ENCODE peak calls at places on chromosomes 2 and 18, in four cellular contexts. I is neuronal stem cell, B is IMR-90, Z is mesenchymal stem cell. A is an unnamed sample.

GRCh38 chr2:66839551-66840320 is 404.8 kb downstream of the MEIS1 start:
- DNase-seq in I (no peak), B (peak), Z (peak), A (peak)

GRCh38 chr18:44912740-44913478 is 232.2 kb downstream of the SETBP1 start:
- DNase-seq in I (no peak), B (no peak), Z (no peak), A (no peak)

GRCh38 chr18:54416459-54416858 is 58.8 kb downstream of the C18orf54 start:
- DNase-seq in I (no peak), B (peak), Z (peak), A (no peak)

GRCh38 chr18:28684746-28685145 is 507.8 kb upstream of the CDH2 start:
- DNase-seq in I (no peak), B (no peak), Z (no peak), A (no peak)

GRCh38 chr18:10953672-10954071 is 195.7 kb downstream of the PIEZO2 start:
- DNase-seq in I (no peak), B (no peak), Z (no peak), A (no peak)

GRCh38 chr2:17199741-17200140 is 318.5 kb downstream of the RAD51AP2 start:
- DNase-seq in I (no peak), B (no peak), Z (no peak), A (no peak)

GRCh38 chr2:46481541-46482193 is 2.3 kb downstream of the TMEM247 start:
- DNase-seq in I (no peak), B (peak), Z (peak), A (no peak)

GRCh38 chr2:85933753-85934594 is 45.2 kb upstream of the ST3GAL5 start:
- DNase-seq in I (no peak), B (peak), Z (peak), A (peak)

GRCh38 chr2:12809526-12809925 is 92.8 kb downstream of the TRIB2 start:
- DNase-seq in I (no peak), B (no peak), Z (no peak), A (no peak)

GRCh38 chr2:69171070-69171811 is 158.3 kb downstream of the ANTXR1 start:
- DNase-seq in I (no peak), B (no peak), Z (no peak), A (peak)

GRCh38 chr18:10164241-10165160 is 250.7 kb downstream of the VAPA start:
- DNase-seq in I (no peak), B (no peak), Z (no peak), A (no peak)

GRCh38 chr2:202164409-202164808 is 74.0 kb downstream of the SUMO1 start:
- DNase-seq in I (peak), B (peak), Z (no peak), A (peak)

GRCh38 chr2:60496475-60496874 is 57.0 kb downstream of the BCL11A start:
- DNase-seq in I (no peak), B (no peak), Z (no peak), A (no peak)

GRCh38 chr18:22848618-22849017 is 84.5 kb upstream of the RBBP8 start:
- DNase-seq in I (no peak), B (peak), Z (peak), A (no peak)

GRCh38 chr2:131047275-131047652 is 46.0 kb downstream of the FAM168B start:
- DNase-seq in I (no peak), B (no peak), Z (no peak), A (peak)

GRCh38 chr2:175879679-175880078 is 122.4 kb downstream of the LNPK start:
- DNase-seq in I (no peak), B (no peak), Z (no peak), A (no peak)

GRCh38 chr2:204072443-204073324 is 136.1 kb downstream of the ICOS start:
- DNase-seq in I (peak), B (no peak), Z (peak), A (no peak)

GRCh38 chr2:36356990-36357505 is 1.5 kb downstream of the CRIM1 start:
- DNase-seq in I (no peak), B (peak), Z (peak), A (no peak)

GRCh38 chr2:200373973-200374416 is 67.5 kb downstream of the SPATS2L start:
- DNase-seq in I (no peak), B (no peak), Z (no peak), A (peak)

GRCh38 chr2:10297950-10298349 is 4.8 kb upstream of the HPCAL1 start:
- DNase-seq in I (no peak), B (peak), Z (peak), A (peak)

GRCh38 chr18:8329186-8329771 is 280.0 kb upstream of the RAB12 start:
- DNase-seq in I (no peak), B (peak), Z (peak), A (peak)

GRCh38 chr2:21047161-21048009 is 3.5 kb upstream of the APOB start:
- DNase-seq in I (no peak), B (peak), Z (no peak), A (no peak)

GRCh38 chr2:120731175-120731574 is 4.5 kb upstream of the GLI2 start:
- DNase-seq in I (no peak), B (no peak), Z (no peak), A (no peak)

GRCh38 chr2:241559489-241560180 is 1.1 kb downstream of the BOK start:
- DNase-seq in I (no peak), B (peak), Z (no peak), A (peak)

GRCh38 chr2:27297195-27297594 is 11.1 kb downstream of the UCN start:
- DNase-seq in I (no peak), B (no peak), Z (no peak), A (no peak)

GRCh38 chr2:164504253-164504652 is 117.0 kb downstream of the GRB14 start:
- DNase-seq in I (no peak), B (no peak), Z (no peak), A (peak)

GRCh38 chr2:38277245-38278119 is 99.6 kb downstream of the ATL2 start:
- DNase-seq in I (no peak), B (peak), Z (peak), A (no peak)

GRCh38 chr2:24816884-24817283 is 23.7 kb downstream of the CENPO start:
- DNase-seq in I (no peak), B (peak), Z (peak), A (no peak)

GRCh38 chr18:44651453-44651852 is 29.2 kb upstream of the SETBP1 start:
- DNase-seq in I (no peak), B (peak), Z (peak), A (peak)

GRCh38 chr2:86053166-86053565 is 52.5 kb downstream of the POLR1A start:
- DNase-seq in I (no peak), B (no peak), Z (no peak), A (no peak)

GRCh38 chr2:69581774-69582581 is 61.6 kb downstream of the AAK1 start:
- DNase-seq in I (no peak), B (peak), Z (peak), A (peak)

GRCh38 chr2:172671506-172671905 is 64.1 kb upstream of the RAPGEF4 start:
- DNase-seq in I (no peak), B (peak), Z (no peak), A (no peak)

GRCh38 chr2:68811364-68811763 is 59.8 kb downstream of the BMP10 start:
- DNase-seq in I (no peak), B (peak), Z (peak), A (no peak)

GRCh38 chr2:71792926-71793761 is 339.8 kb downstream of the DYSF start:
- DNase-seq in I (no peak), B (peak), Z (peak), A (peak)

GRCh38 chr2:144132357-144132756 is 387.6 kb downstream of the ZEB2 start:
- DNase-seq in I (no peak), B (peak), Z (peak), A (peak)

GRCh38 chr2:114085238-114085637 is 195.3 kb downstream of the ACTR3 start:
- DNase-seq in I (no peak), B (no peak), Z (no peak), A (no peak)

GRCh38 chr2:96934831-96935545 is 51.4 kb downstream of the FAM178B start:
- DNase-seq in I (no peak), B (no peak), Z (no peak), A (no peak)

GRCh38 chr2:26913599-26914285 is 56.7 kb upstream of the MAPRE3 start:
- DNase-seq in I (no peak), B (peak), Z (peak), A (no peak)

GRCh38 chr18:72056171-72056570 is 488.0 kb downstream of the CBLN2 start:
- DNase-seq in I (no peak), B (no peak), Z (no peak), A (no peak)

GRCh38 chr2:26838121-26838906 is 9.6 kb upstream of the DPYSL5 start:
- DNase-seq in I (no peak), B (peak), Z (peak), A (peak)

GRCh38 chr2:1628893-1629292 is 115.4 kb downstream of the PXDN start:
- DNase-seq in I (no peak), B (peak), Z (peak), A (no peak)

GRCh38 chr2:1625281-1626001 is 118.9 kb downstream of the PXDN start:
- DNase-seq in I (peak), B (peak), Z (peak), A (peak)

GRCh38 chr2:1631292-1632005 is 112.9 kb downstream of the PXDN start:
- DNase-seq in I (no peak), B (no peak), Z (no peak), A (no peak)

GRCh38 chr2:1626271-1626681 is 118.0 kb downstream of the PXDN start:
- DNase-seq in I (no peak), B (no peak), Z (peak), A (no peak)

DNA sequence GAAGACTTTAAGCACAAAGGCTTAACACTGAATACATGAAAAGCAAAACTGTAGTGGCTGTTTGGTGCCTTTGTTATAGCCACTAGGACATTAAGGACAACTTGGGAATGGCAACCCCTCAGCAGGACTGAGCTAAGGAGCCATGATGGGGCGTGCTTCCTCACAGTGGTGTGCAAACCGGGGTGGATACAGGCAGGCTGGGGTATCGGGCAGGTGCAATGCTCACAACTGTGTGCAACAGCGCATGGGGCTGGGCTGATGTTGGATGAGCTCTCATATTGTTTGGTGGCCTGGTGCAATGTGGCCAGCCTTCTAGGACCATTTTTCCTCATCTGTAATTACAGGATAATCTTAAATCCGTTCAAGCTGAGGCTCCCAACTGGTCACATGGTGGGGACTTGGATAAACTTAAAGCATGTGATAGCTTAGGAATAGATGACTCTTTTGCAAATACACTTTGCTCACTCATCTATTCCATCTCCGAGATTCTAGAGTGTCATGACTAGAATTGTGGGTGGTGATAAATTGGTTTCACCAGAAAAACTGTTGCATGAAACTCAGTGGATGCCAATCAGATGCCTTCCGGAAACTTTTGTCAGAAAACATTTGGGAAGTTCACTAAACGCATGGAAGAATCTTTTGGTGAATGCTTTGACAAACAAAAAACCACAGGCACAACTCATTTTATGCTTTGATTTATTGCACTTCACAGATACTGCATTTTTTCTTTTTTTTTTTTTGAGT is 116.5 kb downstream of the PXDN start:
- DNase-seq in I (no peak), B (no peak), Z (peak), A (no peak)
- H4K91ac ChIP-seq in I (no peak), B (no peak), Z (peak), A (no peak)

DNA sequence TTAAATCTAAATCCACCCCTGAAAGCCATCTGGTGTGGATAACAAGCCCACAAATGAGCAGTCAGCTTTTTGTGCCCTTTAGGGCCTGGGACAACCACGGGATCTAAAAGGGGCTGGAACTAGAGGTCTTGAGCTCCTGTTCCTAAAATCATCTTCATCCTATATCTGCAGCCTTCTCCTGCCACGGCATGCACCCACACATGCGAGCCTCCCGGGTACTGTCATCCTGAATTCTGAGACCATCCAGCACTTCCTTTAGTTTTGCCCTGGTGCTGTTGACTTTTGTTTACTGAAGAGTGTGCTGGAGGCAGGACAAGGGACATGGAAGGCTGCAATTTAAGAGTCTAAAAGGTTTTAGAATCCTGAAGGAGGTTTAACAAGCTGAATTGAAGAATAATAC is 183.2 kb downstream of the FAM210A start:
- DNase-seq in I (no peak), B (no peak), Z (no peak), A (no peak)
- H4K91ac ChIP-seq in I (no peak), B (no peak), Z (no peak), A (no peak)

GRCh38 chr2:148201075-148202004 is 180.4 kb downstream of the MBD5 start:
- DNase-seq in I (peak), B (peak), Z (peak), A (peak)
- H4K91ac ChIP-seq in I (no peak), B (no peak), Z (peak), A (no peak)

DNA sequence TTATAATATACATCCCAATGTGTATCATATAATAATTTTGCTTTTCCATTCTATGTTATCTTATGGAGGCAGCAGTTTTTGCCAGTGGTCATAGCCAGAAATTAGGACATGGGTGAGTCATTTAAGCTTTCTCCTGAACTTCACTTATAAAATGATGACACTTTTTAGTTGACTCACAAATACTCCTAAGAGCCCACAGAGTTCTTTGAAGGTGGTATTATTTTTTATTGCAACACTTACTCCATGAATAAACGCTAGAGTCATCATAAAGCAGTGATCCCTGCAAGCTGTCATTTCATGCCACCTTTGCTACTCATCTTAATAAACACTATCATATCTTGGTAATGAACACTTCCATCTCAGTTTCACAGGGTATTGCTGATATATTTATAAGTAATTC is 69.9 kb upstream of the MAPRE2 start:
- DNase-seq in I (no peak), B (peak), Z (peak), A (peak)
- H4K91ac ChIP-seq in I (no peak), B (no peak), Z (no peak), A (no peak)

GRCh38 chr2:28349546-28350165 is 43.0 kb upstream of the FOSL2 start:
- DNase-seq in I (no peak), B (no peak), Z (no peak), A (no peak)
- H4K91ac ChIP-seq in I (no peak), B (no peak), Z (peak), A (peak)

A was measured in trophoblast cell.